ENCODE peak calls at places on chromosome 19, in ten cellular contexts. O, V, G, B, Y, I, P, N, R and A are unnamed samples.
A peak's percentile ranks its signal among the peaks of the same experiment; 100 is the strongest.

GRCh38 chr19:41987141-41987860 is 6.7 kb downstream of the ATP1A3 start:
- DNase-seq in R (no peak), B (no peak), N (no peak), P (no peak), V (no peak), G (no peak), O (no peak), I (no peak), Y (no peak), A (no peak)

GRCh38 chr19:37980419-37980975 is 73.5 kb downstream of the SIPA1L3 start:
- DNase-seq in P (no peak), B (no peak), O (no peak), I (no peak), V (no peak), Y (no peak), R (no peak), N (no peak), G (no peak), A (peak; percentile 14)

GRCh38 chr19:17205237-17206140 is 9.7 kb upstream of the USE1 start:
- DNase-seq in G (no peak), I (peak; percentile 27), P (peak; percentile 75), R (peak; percentile 45), V (no peak), O (peak; percentile 52), N (peak; percentile 40), B (peak; percentile 67), Y (peak; percentile 82), A (peak; percentile 31)

GRCh38 chr19:3642987-3643386 is 16.4 kb upstream of the CACTIN start:
- DNase-seq in Y (no peak), N (no peak), O (no peak), V (no peak), R (no peak), B (peak; percentile 43), G (no peak), I (no peak), P (no peak), A (no peak)

GRCh38 chr19:1491849-1492170 is 829 bp downstream of the REEP6 start:
- DNase-seq in B (no peak), O (no peak), V (peak; percentile 17), Y (peak; percentile 47), R (no peak), G (no peak), I (no peak), P (no peak), N (no peak), A (no peak)

GRCh38 chr19:6039541-6040225 is 61.7 kb upstream of the RANBP3 start:
- DNase-seq in B (no peak), Y (no peak), G (no peak), O (no peak), N (no peak), I (no peak), V (no peak), P (no peak), R (no peak), A (no peak)

GRCh38 chr19:18629166-18630088 is 7.4 kb upstream of the KLHL26 start:
- DNase-seq in B (no peak), O (no peak), P (peak; percentile 64), N (no peak), I (no peak), V (peak; percentile 59), Y (peak; percentile 23), G (no peak), R (no peak), A (no peak)

GRCh38 chr19:44776402-44777096 is 1.1 kb upstream of the CBLC start:
- DNase-seq in O (no peak), P (no peak), Y (no peak), B (no peak), R (no peak), G (no peak), V (no peak), I (no peak), N (no peak), A (no peak)

GRCh38 chr19:38199340-38199739 is 24.7 kb downstream of the DPF1 start:
- DNase-seq in Y (no peak), I (no peak), P (no peak), V (no peak), R (no peak), N (no peak), O (no peak), B (no peak), G (no peak), A (no peak)

GRCh38 chr19:40549007-40549708 is 27.5 kb upstream of the SHKBP1 start:
- DNase-seq in G (no peak), N (peak; percentile 44), V (peak; percentile 55), Y (peak; percentile 72), I (peak; percentile 66), O (peak; percentile 31), R (no peak), B (peak; percentile 84), P (peak; percentile 53), A (peak; percentile 40)

GRCh38 chr19:5083547-5083965 is 114.6 kb downstream of the KDM4B start:
- DNase-seq in R (no peak), B (no peak), N (no peak), P (peak; percentile 53), Y (peak; percentile 78), V (peak; percentile 51), I (no peak), O (no peak), G (no peak), A (no peak)

GRCh38 chr19:33186835-33187540 is 7.1 kb upstream of the LRP3 start:
- DNase-seq in O (no peak), B (no peak), I (no peak), G (no peak), P (no peak), R (no peak), V (no peak), Y (no peak), N (no peak), A (no peak)

GRCh38 chr19:40216013-40216776 is 2.0 kb downstream of the TTC9B start:
- DNase-seq in P (no peak), N (no peak), I (no peak), R (no peak), O (no peak), G (no peak), B (no peak), V (no peak), Y (no peak), A (no peak)

GRCh38 chr19:12788682-12789097 is 2.6 kb upstream of the JUNB start:
- DNase-seq in G (no peak), O (peak; percentile 55), R (peak; percentile 18), Y (peak; percentile 91), B (no peak), P (peak; percentile 77), N (no peak), V (peak; percentile 85), I (peak; percentile 52), A (peak; percentile 63)

GRCh38 chr19:43940719-43941118 is 5.6 kb upstream of the ZNF45 start:
- DNase-seq in G (no peak), Y (no peak), P (no peak), O (no peak), R (no peak), I (no peak), N (no peak), B (no peak), V (no peak), A (no peak)

GRCh38 chr19:53906211-53907192 is 2.6 kb upstream of the CACNG7 start:
- DNase-seq in G (no peak), O (peak; percentile 79), V (peak; percentile 45), N (peak; percentile 58), R (peak; percentile 56), Y (peak; percentile 32), P (peak; percentile 21), B (peak; percentile 78), I (peak; percentile 68), A (no peak)

GRCh38 chr19:58466089-58466759 is 656 bp upstream of the ZNF324 start:
- DNase-seq in V (no peak), G (no peak), Y (no peak), N (no peak), R (no peak), I (no peak), O (no peak), P (no peak), B (no peak), A (no peak)

GRCh38 chr19:2255112-2255845 is 938 bp downstream of the JSRP1 start:
- DNase-seq in B (no peak), R (no peak), O (no peak), I (no peak), G (no peak), P (no peak), Y (no peak), V (no peak), N (no peak), A (no peak)

GRCh38 chr19:41914906-41915247 is 13.4 kb downstream of the ERFL start:
- DNase-seq in G (no peak), V (no peak), B (no peak), P (no peak), I (no peak), O (no peak), Y (no peak), N (no peak), R (no peak), A (no peak)

GRCh38 chr19:3518231-3518630 is 12.1 kb downstream of the FZR1 start:
- DNase-seq in O (no peak), Y (no peak), G (no peak), B (no peak), R (no peak), V (no peak), P (no peak), N (no peak), I (no peak), A (no peak)

GRCh38 chr19:1407662-1408299 is 395 bp downstream of the DAZAP1 start:
- DNase-seq in B (peak; percentile 34), V (no peak), N (no peak), P (no peak), R (no peak), G (no peak), Y (no peak), O (peak; percentile 47), I (peak; percentile 45), A (no peak)

GRCh38 chr19:18785179-18786124 is 5.7 kb downstream of the COMP start:
- DNase-seq in O (peak; percentile 93), P (peak; percentile 57), R (no peak), B (peak; percentile 87), V (peak; percentile 87), I (peak; percentile 56), Y (peak; percentile 78), G (no peak), N (peak; percentile 50), A (peak; percentile 65)

GRCh38 chr19:15550847-15551182 is 42.5 kb downstream of the CYP4F22 start:
- DNase-seq in R (no peak), I (no peak), Y (no peak), O (no peak), V (no peak), G (no peak), N (no peak), P (no peak), B (peak; percentile 12), A (no peak)

GRCh38 chr19:18271433-18271841 is 2.8 kb downstream of the IQCN start:
- DNase-seq in Y (no peak), P (no peak), O (no peak), V (no peak), G (no peak), N (no peak), I (no peak), B (no peak), R (no peak), A (no peak)